ENCODE peak calls at places on chromosomes 16 and 17, in nine cellular contexts. One of them, this sample, is unnamed.

GRCh38 chr16:50489187-50489586 is 59.0 kb upstream of the NKD1 start:
- DNase-seq in CD8-positive, alpha-beta T cell: no peak
- DNase-seq in heart left ventricle: no peak
- DNase-seq in left lung: no peak
- DNase-seq in fibroblast of lung: no peak
- DNase-seq in dorsolateral prefrontal cortex: no peak
- DNase-seq in upper lobe of left lung: no peak
- DNase-seq in GM23338: no peak
- DNase-seq in PC-3: no peak
- DNase-seq in this sample: no peak

GRCh38 chr17:67130768-67131167 is 86.4 kb downstream of the CACNG1 start:
- DNase-seq in fibroblast of lung: no peak
- DNase-seq in left lung: no peak
- DNase-seq in heart left ventricle: no peak
- DNase-seq in CD8-positive, alpha-beta T cell: no peak
- DNase-seq in upper lobe of left lung: no peak
- DNase-seq in dorsolateral prefrontal cortex: no peak
- DNase-seq in GM23338: no peak
- DNase-seq in PC-3: no peak
- DNase-seq in this sample: no peak

GRCh38 chr17:83195330-83196087 is 116.1 kb downstream of the METRNL start:
- DNase-seq in GM23338: no peak
- DNase-seq in heart left ventricle: peak
- DNase-seq in PC-3: no peak
- DNase-seq in dorsolateral prefrontal cortex: no peak
- DNase-seq in left lung: peak
- DNase-seq in fibroblast of lung: peak
- DNase-seq in upper lobe of left lung: peak
- DNase-seq in CD8-positive, alpha-beta T cell: no peak
- DNase-seq in this sample: no peak

GRCh38 chr16:75506567-75506966 is 11.3 kb upstream of the CHST6 start:
- DNase-seq in upper lobe of left lung: peak
- DNase-seq in CD8-positive, alpha-beta T cell: no peak
- DNase-seq in dorsolateral prefrontal cortex: no peak
- DNase-seq in GM23338: no peak
- DNase-seq in heart left ventricle: no peak
- DNase-seq in fibroblast of lung: peak
- DNase-seq in left lung: peak
- DNase-seq in PC-3: peak
- DNase-seq in this sample: peak

GRCh38 chr17:67046398-67046797 is 2.0 kb downstream of the CACNG1 start:
- DNase-seq in PC-3: no peak
- DNase-seq in left lung: no peak
- DNase-seq in CD8-positive, alpha-beta T cell: no peak
- DNase-seq in fibroblast of lung: no peak
- DNase-seq in dorsolateral prefrontal cortex: no peak
- DNase-seq in upper lobe of left lung: no peak
- DNase-seq in GM23338: no peak
- DNase-seq in heart left ventricle: no peak
- DNase-seq in this sample: no peak

GRCh38 chr17:48510761-48511604 is 19.8 kb downstream of the HOXB1 start:
- DNase-seq in heart left ventricle: no peak
- DNase-seq in PC-3: peak
- DNase-seq in GM23338: no peak
- DNase-seq in CD8-positive, alpha-beta T cell: no peak
- DNase-seq in left lung: no peak
- DNase-seq in upper lobe of left lung: no peak
- DNase-seq in dorsolateral prefrontal cortex: no peak
- DNase-seq in fibroblast of lung: peak
- DNase-seq in this sample: no peak

GRCh38 chr17:65101371-65101770 is 35.8 kb upstream of the RGS9 start:
- DNase-seq in CD8-positive, alpha-beta T cell: no peak
- DNase-seq in left lung: no peak
- DNase-seq in upper lobe of left lung: no peak
- DNase-seq in PC-3: no peak
- DNase-seq in fibroblast of lung: no peak
- DNase-seq in GM23338: no peak
- DNase-seq in heart left ventricle: no peak
- DNase-seq in dorsolateral prefrontal cortex: no peak
- DNase-seq in this sample: no peak

GRCh38 chr17:63378411-63379076 is 67.6 kb downstream of the CYB561 start:
- DNase-seq in CD8-positive, alpha-beta T cell: no peak
- DNase-seq in dorsolateral prefrontal cortex: no peak
- DNase-seq in GM23338: no peak
- DNase-seq in PC-3: no peak
- DNase-seq in left lung: no peak
- DNase-seq in fibroblast of lung: no peak
- DNase-seq in heart left ventricle: no peak
- DNase-seq in upper lobe of left lung: no peak
- DNase-seq in this sample: no peak

GRCh38 chr16:3536851-3537250 is 36.0 kb downstream of the CLUAP1 start:
- DNase-seq in dorsolateral prefrontal cortex: no peak
- DNase-seq in CD8-positive, alpha-beta T cell: no peak
- DNase-seq in left lung: no peak
- DNase-seq in upper lobe of left lung: no peak
- DNase-seq in fibroblast of lung: no peak
- DNase-seq in heart left ventricle: no peak
- DNase-seq in PC-3: no peak
- DNase-seq in GM23338: no peak
- DNase-seq in this sample: no peak

GRCh38 chr16:58393138-58393504 is 850 bp downstream of the GINS3 start:
- DNase-seq in CD8-positive, alpha-beta T cell: no peak
- DNase-seq in upper lobe of left lung: no peak
- DNase-seq in dorsolateral prefrontal cortex: no peak
- DNase-seq in PC-3: no peak
- DNase-seq in left lung: no peak
- DNase-seq in GM23338: no peak
- DNase-seq in fibroblast of lung: no peak
- DNase-seq in heart left ventricle: no peak
- DNase-seq in this sample: no peak

GRCh38 chr17:40344321-40345160 is 20.0 kb downstream of the GJD3 start:
- DNase-seq in left lung: no peak
- DNase-seq in heart left ventricle: no peak
- DNase-seq in upper lobe of left lung: no peak
- DNase-seq in GM23338: no peak
- DNase-seq in fibroblast of lung: no peak
- DNase-seq in CD8-positive, alpha-beta T cell: no peak
- DNase-seq in dorsolateral prefrontal cortex: no peak
- DNase-seq in PC-3: no peak
- DNase-seq in this sample: no peak

GRCh38 chr17:75113798-75114551 is 4.2 kb downstream of the ARMC7 start:
- DNase-seq in CD8-positive, alpha-beta T cell: peak
- DNase-seq in fibroblast of lung: peak
- DNase-seq in GM23338: peak
- DNase-seq in heart left ventricle: peak
- DNase-seq in upper lobe of left lung: peak
- DNase-seq in dorsolateral prefrontal cortex: peak
- DNase-seq in left lung: peak
- DNase-seq in PC-3: peak
- DNase-seq in this sample: peak

GRCh38 chr16:30710971-30711370 is 12.0 kb downstream of the SRCAP start:
- DNase-seq in dorsolateral prefrontal cortex: no peak
- DNase-seq in fibroblast of lung: no peak
- DNase-seq in PC-3: peak
- DNase-seq in GM23338: no peak
- DNase-seq in upper lobe of left lung: no peak
- DNase-seq in heart left ventricle: no peak
- DNase-seq in left lung: no peak
- DNase-seq in CD8-positive, alpha-beta T cell: no peak
- DNase-seq in this sample: no peak

GRCh38 chr17:82031885-82032627 is 578 bp downstream of the RAC3 start:
- DNase-seq in heart left ventricle: no peak
- DNase-seq in GM23338: peak
- DNase-seq in dorsolateral prefrontal cortex: no peak
- DNase-seq in PC-3: peak
- DNase-seq in upper lobe of left lung: peak
- DNase-seq in CD8-positive, alpha-beta T cell: no peak
- DNase-seq in fibroblast of lung: no peak
- DNase-seq in left lung: no peak
- DNase-seq in this sample: no peak

GRCh38 chr16:23423496-23424049 is 29.4 kb downstream of the COG7 start:
- DNase-seq in fibroblast of lung: peak
- DNase-seq in left lung: peak
- DNase-seq in GM23338: peak
- DNase-seq in PC-3: peak
- DNase-seq in heart left ventricle: no peak
- DNase-seq in dorsolateral prefrontal cortex: no peak
- DNase-seq in CD8-positive, alpha-beta T cell: no peak
- DNase-seq in upper lobe of left lung: peak
- DNase-seq in this sample: peak

GRCh38 chr16:68629315-68629900 is 15.7 kb upstream of the CDH3 start:
- DNase-seq in PC-3: no peak
- DNase-seq in GM23338: peak
- DNase-seq in heart left ventricle: no peak
- DNase-seq in dorsolateral prefrontal cortex: no peak
- DNase-seq in left lung: no peak
- DNase-seq in fibroblast of lung: no peak
- DNase-seq in CD8-positive, alpha-beta T cell: no peak
- DNase-seq in upper lobe of left lung: no peak
- DNase-seq in this sample: no peak

GRCh38 chr17:9162275-9162985 is 141.1 kb downstream of the NTN1 start:
- DNase-seq in upper lobe of left lung: no peak
- DNase-seq in heart left ventricle: no peak
- DNase-seq in CD8-positive, alpha-beta T cell: no peak
- DNase-seq in left lung: no peak
- DNase-seq in GM23338: peak
- DNase-seq in dorsolateral prefrontal cortex: no peak
- DNase-seq in PC-3: no peak
- DNase-seq in fibroblast of lung: no peak
- DNase-seq in this sample: no peak
- H3K4me3 ChIP-seq in upper lobe of left lung: no peak
- H3K4me3 ChIP-seq in heart left ventricle: no peak
- H3K4me3 ChIP-seq in CD8-positive, alpha-beta T cell: no peak
- H3K4me3 ChIP-seq in left lung: no peak
- H3K4me3 ChIP-seq in GM23338: peak
- H3K4me3 ChIP-seq in dorsolateral prefrontal cortex: no peak
- H3K4me3 ChIP-seq in PC-3: no peak
- H3K4me3 ChIP-seq in fibroblast of lung: no peak
- H3K4me3 ChIP-seq in this sample: no peak

DNA sequence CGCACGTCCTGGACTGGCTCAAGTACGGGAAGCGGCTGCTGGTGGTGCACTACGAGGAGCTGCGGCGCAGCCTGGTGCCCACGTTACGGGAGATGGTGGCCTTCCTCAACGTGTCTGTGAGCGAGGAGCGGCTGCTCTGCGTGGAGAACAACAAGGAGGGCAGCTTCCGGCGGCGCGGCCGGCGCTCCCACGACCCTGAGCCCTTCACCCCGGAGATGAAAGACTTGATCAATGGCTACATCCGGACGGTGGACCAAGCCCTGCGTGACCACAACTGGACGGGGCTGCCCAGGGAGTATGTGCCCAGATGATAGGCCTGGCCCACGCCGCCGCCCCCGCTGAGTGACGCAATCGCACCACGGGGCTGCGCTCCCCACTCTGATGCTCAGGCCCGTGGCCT is 50.2 kb downstream of the WSCD1 start:
- DNase-seq in fibroblast of lung: no peak
- DNase-seq in GM23338: no peak
- DNase-seq in upper lobe of left lung: no peak
- DNase-seq in heart left ventricle: no peak
- DNase-seq in CD8-positive, alpha-beta T cell: no peak
- DNase-seq in left lung: no peak
- DNase-seq in PC-3: no peak
- DNase-seq in dorsolateral prefrontal cortex: no peak
- DNase-seq in this sample: no peak
- TF ChIP-seq CTCF in fibroblast of lung: no peak
- TF ChIP-seq CTCF in GM23338: no peak
- TF ChIP-seq CTCF in upper lobe of left lung: no peak
- TF ChIP-seq CTCF in heart left ventricle: no peak
- TF ChIP-seq CTCF in CD8-positive, alpha-beta T cell: no peak
- TF ChIP-seq CTCF in left lung: no peak
- TF ChIP-seq CTCF in PC-3: no peak
- TF ChIP-seq CTCF in dorsolateral prefrontal cortex: no peak
- TF ChIP-seq CTCF in this sample: no peak

GRCh38 chr17:49779730-49780220 is 8.7 kb upstream of the KAT7 start:
- DNase-seq in left lung: no peak
- DNase-seq in upper lobe of left lung: peak
- DNase-seq in GM23338: peak
- DNase-seq in CD8-positive, alpha-beta T cell: no peak
- DNase-seq in heart left ventricle: no peak
- DNase-seq in dorsolateral prefrontal cortex: peak
- DNase-seq in fibroblast of lung: peak
- DNase-seq in PC-3: peak
- DNase-seq in this sample: no peak

GRCh38 chr17:49776864-49777263 is 11.6 kb upstream of the KAT7 start:
- DNase-seq in upper lobe of left lung: no peak
- DNase-seq in heart left ventricle: no peak
- DNase-seq in dorsolateral prefrontal cortex: no peak
- DNase-seq in CD8-positive, alpha-beta T cell: no peak
- DNase-seq in left lung: no peak
- DNase-seq in GM23338: no peak
- DNase-seq in PC-3: no peak
- DNase-seq in fibroblast of lung: no peak
- DNase-seq in this sample: no peak

GRCh38 chr17:49777577-49777976 is 10.9 kb upstream of the KAT7 start:
- DNase-seq in PC-3: no peak
- DNase-seq in dorsolateral prefrontal cortex: no peak
- DNase-seq in heart left ventricle: no peak
- DNase-seq in left lung: no peak
- DNase-seq in GM23338: peak
- DNase-seq in fibroblast of lung: no peak
- DNase-seq in upper lobe of left lung: no peak
- DNase-seq in CD8-positive, alpha-beta T cell: no peak
- DNase-seq in this sample: no peak

DNA sequence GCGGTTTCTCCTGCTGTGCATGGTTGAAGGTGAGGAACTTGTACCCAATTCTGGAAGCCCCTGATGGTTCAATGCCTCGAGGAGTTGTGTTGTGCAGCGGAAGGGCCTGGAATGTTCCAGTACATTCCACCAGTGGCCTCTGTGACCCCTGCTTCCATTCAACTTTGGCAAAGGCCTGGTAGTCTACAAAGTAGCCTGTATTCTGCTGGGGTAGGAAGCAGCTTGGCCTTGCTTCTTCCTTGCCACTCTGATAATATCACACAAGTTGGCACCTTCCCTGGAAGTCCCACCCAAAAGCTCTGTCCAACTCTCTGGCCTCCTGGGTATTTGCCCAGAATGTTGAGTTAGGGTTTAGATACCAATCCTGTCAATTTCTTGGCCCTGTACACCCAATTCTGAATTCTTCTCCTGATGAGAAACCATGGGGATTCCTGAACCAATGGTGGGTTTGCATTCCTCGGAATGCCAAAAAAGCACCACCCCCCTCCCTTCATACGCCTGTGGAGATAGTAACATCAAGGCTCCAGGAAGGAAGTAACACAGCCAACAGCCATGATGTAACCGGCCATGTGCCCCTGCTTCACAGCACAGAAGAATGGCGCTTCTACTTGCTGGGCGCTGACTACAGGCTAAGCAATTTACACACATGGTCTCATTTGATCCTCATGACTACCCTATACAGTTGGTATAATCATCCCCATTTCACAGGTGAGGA is 11.8 kb upstream of the FAM117A start:
- DNase-seq in heart left ventricle: no peak
- DNase-seq in dorsolateral prefrontal cortex: no peak
- DNase-seq in upper lobe of left lung: no peak
- DNase-seq in CD8-positive, alpha-beta T cell: no peak
- DNase-seq in fibroblast of lung: no peak
- DNase-seq in GM23338: peak
- DNase-seq in left lung: no peak
- DNase-seq in PC-3: no peak
- DNase-seq in this sample: peak
- H3K27ac ChIP-seq in heart left ventricle: peak
- H3K27ac ChIP-seq in dorsolateral prefrontal cortex: no peak
- H3K27ac ChIP-seq in upper lobe of left lung: peak
- H3K27ac ChIP-seq in CD8-positive, alpha-beta T cell: no peak
- H3K27ac ChIP-seq in fibroblast of lung: no peak
- H3K27ac ChIP-seq in GM23338: no peak
- H3K27ac ChIP-seq in left lung: peak
- H3K27ac ChIP-seq in PC-3: no peak
- H3K27ac ChIP-seq in this sample: peak

GRCh38 chr17:35432176-35433074 is at the start of gene SLFN12:
- DNase-seq in heart left ventricle: no peak
- DNase-seq in dorsolateral prefrontal cortex: no peak
- DNase-seq in PC-3: no peak
- DNase-seq in CD8-positive, alpha-beta T cell: peak
- DNase-seq in upper lobe of left lung: peak
- DNase-seq in left lung: peak
- DNase-seq in GM23338: peak
- DNase-seq in fibroblast of lung: peak
- DNase-seq in this sample: peak
- H3K4me3 ChIP-seq in heart left ventricle: peak
- H3K4me3 ChIP-seq in dorsolateral prefrontal cortex: peak
- H3K4me3 ChIP-seq in PC-3: no peak
- H3K4me3 ChIP-seq in CD8-positive, alpha-beta T cell: peak
- H3K4me3 ChIP-seq in upper lobe of left lung: peak
- H3K4me3 ChIP-seq in left lung: peak
- H3K4me3 ChIP-seq in GM23338: peak
- H3K4me3 ChIP-seq in fibroblast of lung: peak
- H3K4me3 ChIP-seq in this sample: peak